ENCODE peak calls at places on chromosomes 3 and 15, in seven cellular contexts. T, J, W, E, D, P and Z are unnamed samples.

GRCh38 chr3:27728195-27729087 is 6.3 kb upstream of the EOMES start:
- DNase-seq in T (no peak), J (no peak), W (no peak), E (no peak), D (no peak), P (no peak), Z (peak; percentile 36)

GRCh38 chr3:61158676-61159075 is 92.6 kb downstream of the FHIT start:
- DNase-seq in T (no peak), J (no peak), W (no peak), E (no peak), D (no peak), P (no peak), Z (no peak)

GRCh38 chr3:147404800-147405551 is 1.4 kb downstream of the ZIC4 start:
- DNase-seq in T (peak; percentile 70), J (no peak), W (no peak), E (no peak), D (no peak), P (no peak), Z (no peak)

GRCh38 chr3:66586853-66587252 is 86.0 kb upstream of the LRIG1 start:
- DNase-seq in T (no peak), J (no peak), W (no peak), E (no peak), D (no peak), P (no peak), Z (no peak)

GRCh38 chr3:65483475-65483874 is 555.2 kb downstream of the MAGI1 start:
- DNase-seq in T (peak; percentile 86), J (peak; percentile 7), W (peak; percentile 68), E (peak; percentile 15), D (no peak), P (peak; percentile 52), Z (peak; percentile 50)

GRCh38 chr3:53170325-53171108 is 9.5 kb downstream of the PRKCD start:
- DNase-seq in T (no peak), J (no peak), W (no peak), E (no peak), D (no peak), P (no peak), Z (no peak)

GRCh38 chr3:192571197-192571791 is 156.0 kb downstream of the FGF12 start:
- DNase-seq in T (no peak), J (no peak), W (peak; percentile 79), E (peak; percentile 55), D (peak; percentile 6), P (peak; percentile 45), Z (peak; percentile 16)

GRCh38 chr3:155934215-155934614 is 63.8 kb downstream of the GMPS start:
- DNase-seq in T (no peak), J (no peak), W (no peak), E (no peak), D (no peak), P (peak; percentile 38), Z (no peak)

GRCh38 chr15:76682259-76682658 is 222.9 kb downstream of the SCAPER start:
- DNase-seq in T (no peak), J (no peak), W (peak; percentile 34), E (no peak), D (no peak), P (no peak), Z (no peak)

GRCh38 chr3:139444446-139444845 is 31.9 kb downstream of the RBP2 start:
- DNase-seq in T (no peak), J (no peak), W (no peak), E (no peak), D (no peak), P (no peak), Z (no peak)

GRCh38 chr3:186077466-186077865 is 31.4 kb downstream of the ETV5 start:
- DNase-seq in T (no peak), J (no peak), W (no peak), E (no peak), D (no peak), P (no peak), Z (no peak)

GRCh38 chr3:152398495-152398894 is 129.8 kb downstream of the MBNL1 start:
- DNase-seq in T (no peak), J (no peak), W (no peak), E (no peak), D (no peak), P (no peak), Z (no peak)

DNA sequence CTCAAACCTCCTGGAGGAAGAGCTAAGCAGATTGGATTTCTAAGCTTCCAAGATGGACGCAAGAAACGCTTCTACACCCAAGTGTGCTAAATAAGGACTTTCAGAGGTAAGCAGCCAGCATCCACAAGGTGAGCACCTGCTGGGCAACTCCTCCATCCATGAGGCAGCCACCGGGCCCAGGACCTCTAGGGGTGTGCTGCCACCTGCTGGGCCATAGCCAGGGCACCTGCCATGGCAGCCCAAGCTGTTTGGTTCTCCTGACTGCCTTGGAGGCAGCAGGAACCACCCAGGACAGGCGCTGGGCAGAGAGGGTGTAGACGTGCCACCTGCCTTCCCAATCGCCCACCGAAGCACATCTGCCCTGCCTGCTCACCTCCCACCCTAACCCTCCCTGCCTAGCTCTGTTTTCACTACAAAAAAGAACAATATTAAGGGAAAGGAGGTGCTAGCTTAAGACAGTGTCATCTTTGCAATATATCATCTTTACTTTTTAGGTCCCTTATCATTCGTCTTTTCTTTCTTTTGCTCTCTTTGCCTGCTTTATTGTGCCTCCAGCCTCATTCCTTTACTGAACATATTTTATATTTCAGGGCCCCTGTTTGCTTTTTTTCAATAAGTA is 12.9 kb downstream of the C15orf62 start:
- DNase-seq in T (peak; percentile 91), J (no peak), W (peak; percentile 70), E (no peak), D (no peak), P (peak; percentile 53), Z (peak; percentile 50)
- TF ChIP-seq CTCF in T (no peak), J (peak; percentile 55), W (peak; percentile 56), E (no peak), D (peak; percentile 42), P (no peak), Z (peak; percentile 40)

GRCh38 chr15:58064119-58065010 is 1.1 kb downstream of the ALDH1A2 start:
- DNase-seq in T (no peak), J (no peak), W (no peak), E (no peak), D (no peak), P (no peak), Z (no peak)

GRCh38 chr15:58063612-58064011 is 1.9 kb downstream of the ALDH1A2 start:
- DNase-seq in T (no peak), J (no peak), W (no peak), E (no peak), D (no peak), P (no peak), Z (no peak)

GRCh38 chr15:58065445-58066041 is at the start of gene ALDH1A2:
- DNase-seq in T (peak; percentile 83), J (no peak), W (peak; percentile 61), E (peak; percentile 45), D (no peak), P (peak; percentile 81), Z (no peak)

GRCh38 chr15:58066042-58066867 is 744 bp upstream of the ALDH1A2 start:
- DNase-seq in T (peak; percentile 87), J (no peak), W (peak; percentile 82), E (peak; percentile 72), D (no peak), P (peak; percentile 73), Z (peak; percentile 81)

DNA sequence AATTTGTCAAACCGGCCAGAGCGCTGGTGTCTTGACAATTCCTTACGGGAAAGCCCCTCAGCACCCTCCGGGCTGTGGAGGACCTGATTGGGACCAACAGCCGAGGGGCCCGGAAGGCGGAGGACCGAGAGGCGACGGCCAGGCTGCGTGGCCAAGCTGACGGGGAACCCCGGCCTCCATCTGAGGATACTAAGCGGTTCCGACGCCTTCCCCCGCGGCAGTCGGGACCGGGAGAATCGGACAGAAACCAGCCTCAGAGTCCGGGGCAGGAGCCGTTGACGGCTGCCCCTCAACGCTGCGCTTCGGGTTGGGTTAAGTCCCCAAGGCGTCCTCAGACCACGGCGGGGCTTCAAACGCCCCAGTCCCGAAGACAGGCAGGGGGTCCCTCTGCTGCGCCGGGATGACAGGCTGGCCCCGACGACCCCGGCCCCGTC is 483 bp downstream of the ALDH1A2 start:
- DNase-seq in T (no peak), J (no peak), W (peak; percentile 56), E (peak; percentile 16), D (no peak), P (peak; percentile 51), Z (no peak)
- H3K4me3 ChIP-seq in T (peak overlapping the region; percentile 4), J (no peak overlapping the region), W (peak overlapping the region; percentile 64), E (peak overlapping the region; percentile 58), D (no peak overlapping the region), P (peak overlapping the region; percentile 70), Z (no peak overlapping the region)

GRCh38 chr3:111617406-111617805 is 22.3 kb upstream of the ZBED2 start:
- DNase-seq in T (no peak), J (no peak), W (no peak), E (no peak), D (no peak), P (no peak), Z (no peak)

GRCh38 chr3:111619833-111620232 is 24.7 kb upstream of the ZBED2 start:
- DNase-seq in T (no peak), J (no peak), W (no peak), E (no peak), D (no peak), P (no peak), Z (no peak)

GRCh38 chr3:111617912-111618601 is 22.9 kb upstream of the ZBED2 start:
- DNase-seq in T (no peak), J (no peak), W (no peak), E (no peak), D (no peak), P (no peak), Z (no peak)

GRCh38 chr3:111618945-111619344 is 23.8 kb upstream of the ZBED2 start:
- DNase-seq in T (no peak), J (no peak), W (no peak), E (no peak), D (no peak), P (no peak), Z (no peak)

DNA sequence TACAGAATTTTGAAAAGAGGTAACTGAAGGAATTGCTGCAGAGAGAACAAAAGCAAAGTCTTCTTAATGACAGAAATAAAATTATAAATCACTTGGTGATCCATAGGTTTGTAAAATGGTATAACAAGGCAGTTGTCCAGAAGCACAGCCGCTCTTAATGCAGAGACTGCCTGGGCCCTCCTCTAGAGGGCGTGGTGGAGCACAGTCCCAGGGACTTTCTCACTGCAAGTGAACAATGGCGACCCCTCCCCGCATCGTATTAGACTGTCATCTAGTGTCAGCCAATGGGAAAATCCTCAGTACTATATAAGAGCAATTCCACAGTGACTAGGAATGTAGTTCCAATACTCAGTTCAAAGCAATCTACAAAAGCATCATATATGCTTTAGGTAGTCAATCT is 26.4 kb upstream of the ZBED2 start:
- DNase-seq in T (no peak), J (no peak), W (no peak), E (no peak), D (no peak), P (peak; percentile 61), Z (no peak)
- TF ChIP-seq CTCF in T (no peak), J (no peak), W (no peak), E (no peak), D (peak; percentile 22), P (no peak), Z (peak; percentile 12)

DNA sequence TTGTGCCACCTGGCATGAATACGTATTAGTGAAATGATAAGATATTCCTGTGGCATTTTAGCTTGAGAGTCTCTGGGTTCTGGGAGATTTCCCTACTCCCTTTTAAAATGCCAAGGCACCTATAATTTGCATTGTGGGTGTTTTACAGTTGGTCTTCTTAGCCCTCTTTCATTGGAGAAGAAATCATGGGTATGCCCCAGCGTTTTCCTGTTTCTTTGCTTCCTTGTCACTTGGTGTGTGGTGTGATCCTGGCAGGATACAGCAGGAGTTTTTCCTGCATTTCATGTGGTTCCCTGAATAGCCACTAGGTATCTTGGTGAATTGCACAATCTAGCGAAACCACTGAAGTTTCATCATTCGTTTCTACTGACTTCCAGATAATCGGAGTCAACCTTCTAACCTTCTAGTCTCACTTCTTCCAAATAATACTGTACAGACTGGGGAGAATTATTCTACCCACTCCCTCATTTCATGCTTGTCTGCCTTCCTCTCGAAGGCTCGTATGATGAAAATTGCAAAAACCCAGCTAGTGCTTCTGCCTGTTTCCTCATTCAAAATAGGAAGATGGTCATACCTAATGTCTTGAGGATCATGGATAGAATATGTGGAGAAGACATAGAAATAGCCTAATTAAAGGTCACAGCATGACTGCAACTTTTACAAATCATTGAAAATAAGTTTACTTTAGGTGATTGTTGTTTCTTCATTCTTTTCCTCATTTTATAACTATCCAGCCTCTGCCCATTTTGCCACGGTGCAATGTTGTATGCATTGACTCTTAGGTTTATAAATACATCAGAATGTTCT is 2.7 kb downstream of the BHLHE40 start:
- DNase-seq in T (no peak), J (no peak), W (no peak), E (peak; percentile 44), D (no peak), P (no peak), Z (peak; percentile 47)
- H3K4me3 ChIP-seq in T (no peak overlapping the region), J (peak overlapping the region; percentile 99), W (peak overlapping the region; percentile 99), E (peak overlapping the region; percentile 87), D (peak overlapping the region; percentile 92), P (peak overlapping the region; percentile 92), Z (peak overlapping the region; percentile 98)